ENCODE peak calls at places on chromosomes 2 and 18, in four cellular contexts. One of them, this sample, is unnamed.

GRCh38 chr2:115910270-115910669 is 1467.8 kb downstream of the DPP10 start:
- DNase-seq in thyroid gland: no peak
- DNase-seq in DND-41: no peak
- DNase-seq in endodermal cell: peak; percentile 53
- DNase-seq in this sample: no peak

GRCh38 chr2:95314964-95315611 is 17.9 kb downstream of the KCNIP3 start:
- DNase-seq in thyroid gland: peak; percentile 67
- DNase-seq in DND-41: no peak
- DNase-seq in endodermal cell: peak; percentile 88
- DNase-seq in this sample: peak; percentile 45

GRCh38 chr2:69305712-69306611 is 81.1 kb downstream of the GFPT1 start:
- DNase-seq in thyroid gland: peak; percentile 22
- DNase-seq in DND-41: no peak
- DNase-seq in endodermal cell: peak; percentile 77
- DNase-seq in this sample: peak; percentile 54

GRCh38 chr2:5520352-5520996 is 171.7 kb upstream of the SOX11 start:
- DNase-seq in thyroid gland: no peak
- DNase-seq in DND-41: no peak
- DNase-seq in endodermal cell: peak; percentile 51
- DNase-seq in this sample: no peak

GRCh38 chr2:98508690-98509054 is 64.0 kb downstream of the INPP4A start:
- DNase-seq in thyroid gland: no peak
- DNase-seq in DND-41: peak; percentile 28
- DNase-seq in endodermal cell: no peak
- DNase-seq in this sample: no peak

GRCh38 chr2:12824304-12824761 is 107.6 kb downstream of the TRIB2 start:
- DNase-seq in thyroid gland: no peak
- DNase-seq in DND-41: no peak
- DNase-seq in endodermal cell: no peak
- DNase-seq in this sample: peak; percentile 80

GRCh38 chr18:5891361-5892215 is 3.7 kb downstream of the TMEM200C start:
- DNase-seq in thyroid gland: no peak
- DNase-seq in DND-41: no peak
- DNase-seq in endodermal cell: peak; percentile 66
- DNase-seq in this sample: no peak

GRCh38 chr2:3115301-3116042 is 262.1 kb downstream of the EIPR1 start:
- DNase-seq in thyroid gland: no peak
- DNase-seq in DND-41: no peak
- DNase-seq in endodermal cell: no peak
- DNase-seq in this sample: no peak

GRCh38 chr2:54866179-54866578 is 142.7 kb downstream of the EML6 start:
- DNase-seq in thyroid gland: no peak
- DNase-seq in DND-41: no peak
- DNase-seq in endodermal cell: no peak
- DNase-seq in this sample: no peak

GRCh38 chr18:23964282-23965238 is 50.0 kb upstream of the TTC39C start:
- DNase-seq in thyroid gland: no peak
- DNase-seq in DND-41: peak; percentile 39
- DNase-seq in endodermal cell: no peak
- DNase-seq in this sample: no peak

GRCh38 chr2:172208881-172209325 is 106.2 kb upstream of the DLX2 start:
- DNase-seq in thyroid gland: no peak
- DNase-seq in DND-41: no peak
- DNase-seq in endodermal cell: no peak
- DNase-seq in this sample: peak; percentile 87

GRCh38 chr2:171670655-171671054 is 16.6 kb upstream of the DYNC1I2 start:
- DNase-seq in thyroid gland: no peak
- DNase-seq in DND-41: no peak
- DNase-seq in endodermal cell: no peak
- DNase-seq in this sample: no peak

GRCh38 chr2:176902454-176902853 is 310.1 kb upstream of the HNRNPA3 start:
- DNase-seq in thyroid gland: no peak
- DNase-seq in DND-41: no peak
- DNase-seq in endodermal cell: no peak
- DNase-seq in this sample: no peak

GRCh38 chr2:219175928-219176817 is 552 bp downstream of the CNPPD1 start:
- DNase-seq in thyroid gland: peak; percentile 82
- DNase-seq in DND-41: no peak
- DNase-seq in endodermal cell: no peak
- DNase-seq in this sample: peak; percentile 41

GRCh38 chr18:37420315-37420880 is 145.2 kb downstream of the CELF4 start:
- DNase-seq in thyroid gland: no peak
- DNase-seq in DND-41: no peak
- DNase-seq in endodermal cell: no peak
- DNase-seq in this sample: no peak

GRCh38 chr2:28664120-28664842 is 87.3 kb upstream of the PPP1CB start:
- DNase-seq in thyroid gland: peak; percentile 45
- DNase-seq in DND-41: no peak
- DNase-seq in endodermal cell: no peak
- DNase-seq in this sample: no peak
- H3K4me3 ChIP-seq in thyroid gland: no peak overlapping the region
- H3K4me3 ChIP-seq in DND-41: no peak overlapping the region
- H3K4me3 ChIP-seq in endodermal cell: no peak overlapping the region
- H3K4me3 ChIP-seq in this sample: no peak overlapping the region

GRCh38 chr2:190353537-190353899 is 10.1 kb downstream of the INPP1 start:
- DNase-seq in thyroid gland: no peak
- DNase-seq in DND-41: no peak
- DNase-seq in endodermal cell: no peak
- DNase-seq in this sample: no peak
- TF ChIP-seq CTCF in thyroid gland: no peak
- TF ChIP-seq CTCF in DND-41: no peak
- TF ChIP-seq CTCF in endodermal cell: no peak
- TF ChIP-seq CTCF in this sample: no peak

GRCh38 chr2:135048122-135048521 is 875 bp upstream of the MAP3K19 start:
- DNase-seq in thyroid gland: no peak
- DNase-seq in DND-41: no peak
- DNase-seq in endodermal cell: no peak
- DNase-seq in this sample: no peak

GRCh38 chr2:135052997-135053474 is 944 bp downstream of the RAB3GAP1 start:
- DNase-seq in thyroid gland: no peak
- DNase-seq in DND-41: peak; percentile 16
- DNase-seq in endodermal cell: peak; percentile 49
- DNase-seq in this sample: peak; percentile 29

GRCh38 chr2:135052042-135052876 is at the start of gene RAB3GAP1:
- DNase-seq in thyroid gland: peak; percentile 76
- DNase-seq in DND-41: peak; percentile 92
- DNase-seq in endodermal cell: peak; percentile 92
- DNase-seq in this sample: peak; percentile 84

GRCh38 chr2:135050132-135050531 is 2.0 kb upstream of the RAB3GAP1 start:
- DNase-seq in thyroid gland: no peak
- DNase-seq in DND-41: no peak
- DNase-seq in endodermal cell: no peak
- DNase-seq in this sample: no peak

DNA sequence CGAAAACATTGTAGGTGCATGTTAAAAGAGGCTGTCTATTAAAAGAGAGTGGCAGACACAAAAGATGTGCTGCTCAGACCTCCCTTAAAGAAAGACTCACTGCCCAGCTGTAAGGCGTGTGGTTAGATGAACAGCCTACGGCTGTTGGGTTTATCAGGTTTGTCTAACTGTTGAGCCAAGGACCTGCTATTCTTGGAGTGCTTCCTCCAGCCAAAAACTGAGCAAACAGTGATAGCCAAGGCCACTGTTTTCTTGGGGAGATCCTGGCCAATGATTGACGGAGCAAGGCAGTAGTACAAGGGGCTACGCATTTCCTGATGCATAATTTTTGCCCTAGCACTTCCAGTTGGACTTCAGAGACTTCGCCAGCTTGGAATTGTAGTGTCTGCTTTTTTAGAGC is 1.4 kb upstream of the RAB3GAP1 start:
- DNase-seq in thyroid gland: no peak
- DNase-seq in DND-41: no peak
- DNase-seq in endodermal cell: no peak
- DNase-seq in this sample: no peak
- H3K4me3 ChIP-seq in thyroid gland: no peak overlapping the region
- H3K4me3 ChIP-seq in DND-41: no peak overlapping the region
- H3K4me3 ChIP-seq in endodermal cell: no peak overlapping the region
- H3K4me3 ChIP-seq in this sample: no peak overlapping the region

GRCh38 chr18:50444539-50444938 is 69.7 kb downstream of the SKA1 start:
- DNase-seq in thyroid gland: no peak
- DNase-seq in DND-41: no peak
- DNase-seq in endodermal cell: no peak
- DNase-seq in this sample: no peak
- TF ChIP-seq CTCF in thyroid gland: no peak
- TF ChIP-seq CTCF in DND-41: no peak
- TF ChIP-seq CTCF in endodermal cell: no peak
- TF ChIP-seq CTCF in this sample: no peak

GRCh38 chr18:55253814-55254213 is 294.6 kb upstream of the CCDC68 start:
- DNase-seq in thyroid gland: no peak
- DNase-seq in DND-41: no peak
- DNase-seq in endodermal cell: no peak
- DNase-seq in this sample: no peak

GRCh38 chr18:55250729-55251128 is 291.5 kb upstream of the CCDC68 start:
- DNase-seq in thyroid gland: no peak
- DNase-seq in DND-41: no peak
- DNase-seq in endodermal cell: no peak
- DNase-seq in this sample: peak; percentile 39

GRCh38 chr18:55252946-55253345 is 293.7 kb upstream of the CCDC68 start:
- DNase-seq in thyroid gland: no peak
- DNase-seq in DND-41: no peak
- DNase-seq in endodermal cell: no peak
- DNase-seq in this sample: peak; percentile 20

GRCh38 chr18:55251186-55251995 is 292.1 kb upstream of the CCDC68 start:
- DNase-seq in thyroid gland: no peak
- DNase-seq in DND-41: no peak
- DNase-seq in endodermal cell: no peak
- DNase-seq in this sample: peak; percentile 68

DNA sequence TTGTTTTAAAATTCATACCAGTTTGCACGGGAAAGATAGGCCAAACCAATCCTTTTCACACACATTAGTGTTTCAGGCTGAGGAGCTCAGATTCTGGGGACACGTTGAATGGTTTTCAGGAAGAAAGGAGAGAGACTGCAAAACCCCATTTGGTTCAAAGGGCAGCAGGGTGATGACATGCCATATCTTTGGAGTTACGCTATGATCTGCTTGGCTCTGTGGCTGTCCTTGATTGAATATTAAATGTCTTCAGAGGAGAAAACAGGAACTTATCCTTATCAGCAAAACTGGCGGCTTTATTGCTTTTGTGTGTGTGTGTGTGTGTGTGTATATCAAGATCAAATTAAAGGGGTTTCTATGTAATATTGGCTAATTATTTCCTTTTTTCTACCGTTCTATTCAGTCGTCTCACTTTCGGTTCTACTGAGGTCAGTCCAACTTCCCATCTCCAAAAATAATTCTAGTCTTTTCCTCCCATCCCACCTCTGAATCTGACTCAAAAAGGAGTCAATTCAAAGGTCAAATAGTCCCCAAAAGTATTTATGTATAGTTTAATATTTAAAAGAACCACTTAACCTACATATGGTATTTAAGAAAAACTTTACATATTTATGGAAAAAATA is 292.9 kb upstream of the CCDC68 start:
- DNase-seq in thyroid gland: no peak
- DNase-seq in DND-41: no peak
- DNase-seq in endodermal cell: no peak
- DNase-seq in this sample: no peak
- H3K4me3 ChIP-seq in thyroid gland: no peak overlapping the region
- H3K4me3 ChIP-seq in DND-41: no peak overlapping the region
- H3K4me3 ChIP-seq in endodermal cell: no peak overlapping the region
- H3K4me3 ChIP-seq in this sample: peak overlapping the region; percentile 16

GRCh38 chr2:205752421-205752820 is 70.1 kb downstream of the NRP2 start:
- DNase-seq in thyroid gland: no peak
- DNase-seq in DND-41: no peak
- DNase-seq in endodermal cell: no peak
- DNase-seq in this sample: no peak

GRCh38 chr2:205749078-205749477 is 66.8 kb downstream of the NRP2 start:
- DNase-seq in thyroid gland: no peak
- DNase-seq in DND-41: no peak
- DNase-seq in endodermal cell: no peak
- DNase-seq in this sample: no peak

GRCh38 chr2:205752924-205753323 is 70.6 kb downstream of the NRP2 start:
- DNase-seq in thyroid gland: no peak
- DNase-seq in DND-41: no peak
- DNase-seq in endodermal cell: no peak
- DNase-seq in this sample: no peak

GRCh38 chr2:205754285-205754923 is 72.1 kb downstream of the NRP2 start:
- DNase-seq in thyroid gland: no peak
- DNase-seq in DND-41: no peak
- DNase-seq in endodermal cell: no peak
- DNase-seq in this sample: no peak

GRCh38 chr2:205751621-205752031 is 69.3 kb downstream of the NRP2 start:
- DNase-seq in thyroid gland: no peak
- DNase-seq in DND-41: no peak
- DNase-seq in endodermal cell: no peak
- DNase-seq in this sample: no peak
- TF ChIP-seq CTCF in thyroid gland: no peak
- TF ChIP-seq CTCF in DND-41: no peak
- TF ChIP-seq CTCF in endodermal cell: no peak
- TF ChIP-seq CTCF in this sample: no peak

DNA sequence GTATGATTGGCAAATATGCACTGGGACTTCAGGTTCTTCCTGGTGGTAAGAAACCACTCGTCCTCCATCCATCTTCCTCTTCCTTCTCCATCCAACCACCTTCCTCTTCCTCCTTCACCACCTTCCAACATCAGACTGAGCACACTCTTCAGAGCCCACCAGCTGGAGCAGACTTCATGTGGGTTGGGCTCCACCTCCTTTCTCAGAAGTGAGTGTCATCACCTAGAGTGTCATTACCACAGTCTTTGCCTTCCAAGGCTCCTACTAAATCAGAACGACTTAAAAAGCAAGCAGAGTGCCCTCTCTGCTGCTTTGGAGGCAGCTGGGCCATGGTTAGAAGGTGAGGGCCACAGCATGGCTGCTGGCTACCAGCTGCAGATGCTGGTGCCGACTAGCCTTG is 171.6 kb downstream of the SH3RF3 start:
- DNase-seq in thyroid gland: no peak
- DNase-seq in DND-41: peak; percentile 41
- DNase-seq in endodermal cell: no peak
- DNase-seq in this sample: no peak
- H3K4me3 ChIP-seq in thyroid gland: no peak overlapping the region
- H3K4me3 ChIP-seq in DND-41: no peak overlapping the region
- H3K4me3 ChIP-seq in endodermal cell: no peak overlapping the region
- H3K4me3 ChIP-seq in this sample: no peak overlapping the region

GRCh38 chr18:36337679-36338419 is 40.3 kb downstream of the FHOD3 start:
- DNase-seq in thyroid gland: no peak
- DNase-seq in DND-41: no peak
- DNase-seq in endodermal cell: no peak
- DNase-seq in this sample: no peak

GRCh38 chr18:36333418-36333817 is 35.9 kb downstream of the FHOD3 start:
- DNase-seq in thyroid gland: no peak
- DNase-seq in DND-41: no peak
- DNase-seq in endodermal cell: no peak
- DNase-seq in this sample: peak; percentile 97

GRCh38 chr18:36334798-36335197 is 37.3 kb downstream of the FHOD3 start:
- DNase-seq in thyroid gland: no peak
- DNase-seq in DND-41: no peak
- DNase-seq in endodermal cell: no peak
- DNase-seq in this sample: no peak

GRCh38 chr18:36338420-36338933 is 41.0 kb downstream of the FHOD3 start:
- DNase-seq in thyroid gland: no peak
- DNase-seq in DND-41: no peak
- DNase-seq in endodermal cell: no peak
- DNase-seq in this sample: no peak

GRCh38 chr18:36335476-36336279 is 38.2 kb downstream of the FHOD3 start:
- DNase-seq in thyroid gland: no peak
- DNase-seq in DND-41: no peak
- DNase-seq in endodermal cell: no peak
- DNase-seq in this sample: peak; percentile 90
- TF ChIP-seq CTCF in thyroid gland: no peak
- TF ChIP-seq CTCF in DND-41: no peak
- TF ChIP-seq CTCF in endodermal cell: peak; percentile 30
- TF ChIP-seq CTCF in this sample: peak; percentile 61